ENCODE peak calls at places on chromosome 19, in seven cellular contexts. Z is fibroblast of lung; O is ovary; S is left lung; U is CD8-positive, alpha-beta T cell; K is right lobe of liver; D is left ventricle myocardium inferior. J is an unnamed sample. For H3K4me1, the result is how much of the 10 kb centered on the place peaks cover.

GRCh38 chr19:17779281-17779930 is 15.5 kb upstream of the B3GNT3 start:
- DNase-seq in S (peak), U (no peak), K (peak), O (peak), D (no peak), Z (peak), J (no peak)

GRCh38 chr19:35673121-35673804 is 6.9 kb downstream of the UPK1A start:
- DNase-seq in Z (peak), U (peak), S (no peak), D (peak), K (peak), O (no peak), J (no peak)

GRCh38 chr19:8459520-8460260 is 14.9 kb downstream of the HNRNPM start:
- DNase-seq in Z (peak), D (no peak), S (no peak), O (no peak), U (no peak), K (no peak), J (no peak)

GRCh38 chr19:15636026-15636425 is 4.7 kb upstream of the CYP4F3 start:
- DNase-seq in K (no peak), O (no peak), Z (no peak), S (no peak), D (no peak), U (no peak), J (no peak)

GRCh38 chr19:495440-496332 is 600 bp upstream of the MADCAM1 start:
- DNase-seq in S (no peak), D (no peak), U (peak), K (no peak), Z (peak), O (peak), J (no peak)

GRCh38 chr19:2728783-2729387 is 7.7 kb upstream of the DIRAS1 start:
- DNase-seq in D (no peak), O (no peak), Z (no peak), U (no peak), S (no peak), K (no peak), J (no peak)

GRCh38 chr19:823565-824121 is 1.9 kb upstream of the PLPPR3 start:
- DNase-seq in O (no peak), Z (no peak), S (no peak), U (no peak), K (no peak), D (no peak), J (no peak)

GRCh38 chr19:24074720-24075119 is 12.3 kb upstream of the ZNF254 start:
- DNase-seq in K (no peak), O (no peak), U (no peak), Z (peak), S (no peak), D (no peak), J (no peak)

GRCh38 chr19:53977429-53977990 is 13.9 kb upstream of the CACNG6 start:
- DNase-seq in S (peak), O (peak), K (peak), Z (peak), D (peak), U (peak), J (peak)

GRCh38 chr19:704447-704741 is 4.3 kb upstream of the PALM start:
- DNase-seq in O (no peak), D (no peak), S (no peak), K (no peak), U (no peak), Z (no peak), J (no peak)

GRCh38 chr19:3963458-3964255 is 7.2 kb downstream of the DAPK3 start:
- DNase-seq in K (no peak), S (no peak), O (peak), D (no peak), Z (no peak), U (no peak), J (no peak)

GRCh38 chr19:18568367-18568766 is 3.3 kb upstream of the UBA52 start:
- DNase-seq in Z (no peak), U (no peak), O (no peak), S (no peak), K (no peak), D (no peak), J (no peak)

GRCh38 chr19:52229524-52229923 is 39.7 kb downstream of the PPP2R1A start:
- DNase-seq in D (no peak), Z (no peak), S (no peak), O (no peak), U (no peak), K (no peak), J (no peak)

GRCh38 chr19:45115809-45116615 is 23.0 kb downstream of the PPP1R37 start:
- DNase-seq in S (no peak), K (no peak), D (no peak), O (no peak), Z (no peak), U (no peak), J (no peak)

GRCh38 chr19:12244370-12244769 is 50.3 kb downstream of the ZNF44 start:
- DNase-seq in Z (no peak), U (no peak), S (no peak), O (no peak), K (no peak), D (no peak), J (no peak)

GRCh38 chr19:45632468-45633196 is 6.6 kb downstream of the EML2 start:
- DNase-seq in D (peak), Z (peak), U (no peak), S (peak), K (peak), O (peak), J (peak)

GRCh38 chr19:3821857-3822364 is 35.7 kb upstream of the MATK start:
- DNase-seq in S (peak), K (peak), U (peak), O (no peak), Z (no peak), D (peak), J (peak)

GRCh38 chr19:11580665-11581418 is 3.4 kb upstream of the ACP5 start:
- DNase-seq in Z (no peak), U (no peak), O (no peak), D (no peak), S (no peak), K (no peak), J (no peak)

GRCh38 chr19:55016017-55016416 is 22.0 kb downstream of the GP6 start:
- DNase-seq in K (no peak), O (no peak), U (no peak), Z (no peak), D (no peak), S (no peak), J (no peak)

GRCh38 chr19:32676186-32676894 is 692 bp downstream of the RGS9BP start:
- DNase-seq in Z (no peak), O (no peak), S (no peak), U (no peak), D (no peak), K (no peak), J (no peak)

GRCh38 chr19:18306209-18306902 is 16.5 kb downstream of the LSM4 start:
- DNase-seq in K (no peak), D (no peak), U (no peak), Z (no peak), O (peak), S (no peak), J (no peak)

GRCh38 chr19:52351512-52351911 is 15.5 kb downstream of the ZNF610 start:
- DNase-seq in U (no peak), K (no peak), S (no peak), D (no peak), O (no peak), Z (no peak), J (peak)

GRCh38 chr19:39070888-39071287 is 13.3 kb upstream of the ACP7 start:
- DNase-seq in S (no peak), K (no peak), U (no peak), O (no peak), Z (peak), D (no peak), J (no peak)

GRCh38 chr19:31612873-31613272 is 263.6 kb upstream of the TSHZ3 start:
- DNase-seq in K (no peak), O (no peak), Z (no peak), U (no peak), S (no peak), D (no peak), J (no peak)

GRCh38 chr19:1566392-1567115 is 1.6 kb downstream of the MEX3D start:
- DNase-seq in O (peak), D (peak), U (no peak), Z (peak), S (peak), K (no peak), J (no peak)

GRCh38 chr19:53102701-53103140 is 501 bp downstream of the ZNF160 start:
- DNase-seq in D (peak), S (peak), K (peak), U (peak), Z (peak), O (peak), J (peak)

GRCh38 chr19:47106819-47107200 is 6.8 kb downstream of the ZC3H4 start:
- DNase-seq in Z (peak), U (no peak), S (no peak), O (no peak), K (no peak), D (no peak), J (no peak)
- H3K4me1 ChIP-seq in Z (under half), U (under half), S (half or more), O (under half), K (under half), D (half or more), J (under half)

GRCh38 chr19:40394816-40395210 is 4.8 kb upstream of the HIPK4 start:
- DNase-seq in K (no peak), O (no peak), D (no peak), U (no peak), S (no peak), Z (no peak), J (no peak)

GRCh38 chr19:40397568-40397906 is 7.6 kb upstream of the HIPK4 start:
- DNase-seq in S (no peak), K (no peak), Z (no peak), U (no peak), D (no peak), O (peak), J (no peak)

GRCh38 chr19:40393894-40394815 is 4.2 kb upstream of the HIPK4 start:
- DNase-seq in Z (no peak), S (no peak), O (no peak), D (no peak), U (no peak), K (no peak), J (no peak)

GRCh38 chr19:40396886-40397567 is 7.0 kb upstream of the HIPK4 start:
- DNase-seq in U (no peak), O (no peak), D (no peak), S (no peak), K (no peak), Z (no peak), J (no peak)

DNA sequence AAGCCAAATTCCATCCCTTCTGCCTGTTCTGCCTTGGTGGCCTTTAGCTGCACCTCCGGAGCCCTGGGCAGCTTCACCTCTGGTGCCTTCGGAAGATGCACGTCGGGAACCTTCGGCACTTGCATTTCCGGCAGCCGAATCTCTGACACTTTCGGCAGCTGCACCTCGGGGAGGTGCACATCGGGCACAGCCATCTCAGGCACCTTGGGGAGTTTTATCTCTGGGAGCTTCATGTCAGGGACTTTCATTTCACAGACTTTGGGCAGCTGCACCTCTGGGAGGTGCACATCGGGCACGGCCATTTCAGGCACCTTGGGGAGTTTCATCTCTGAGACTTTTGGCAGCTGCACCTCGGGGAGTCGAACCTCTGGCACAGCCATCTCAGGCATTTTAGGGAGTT is 6.0 kb upstream of the HIPK4 start:
- DNase-seq in Z (no peak), U (no peak), D (no peak), O (no peak), K (no peak), S (no peak), J (no peak)
- H3K4me1 ChIP-seq in Z (under half), U (under half), D (under half), O (under half), K (under half), S (under half), J (under half)

GRCh38 chr19:46977548-46977947 is 42.1 kb upstream of the NPAS1 start:
- DNase-seq in Z (no peak), D (no peak), K (no peak), S (no peak), O (no peak), U (no peak), J (no peak)

GRCh38 chr19:46978470-46978869 is 41.2 kb upstream of the NPAS1 start:
- DNase-seq in U (no peak), D (no peak), K (no peak), S (no peak), O (no peak), Z (no peak), J (no peak)

GRCh38 chr19:46979770-46980105 is 39.9 kb upstream of the NPAS1 start:
- DNase-seq in S (no peak), D (no peak), Z (no peak), K (no peak), O (no peak), U (no peak), J (no peak)

GRCh38 chr19:46980756-46981155 is 38.9 kb upstream of the NPAS1 start:
- DNase-seq in D (no peak), Z (no peak), O (no peak), K (no peak), U (no peak), S (no peak), J (no peak)

DNA sequence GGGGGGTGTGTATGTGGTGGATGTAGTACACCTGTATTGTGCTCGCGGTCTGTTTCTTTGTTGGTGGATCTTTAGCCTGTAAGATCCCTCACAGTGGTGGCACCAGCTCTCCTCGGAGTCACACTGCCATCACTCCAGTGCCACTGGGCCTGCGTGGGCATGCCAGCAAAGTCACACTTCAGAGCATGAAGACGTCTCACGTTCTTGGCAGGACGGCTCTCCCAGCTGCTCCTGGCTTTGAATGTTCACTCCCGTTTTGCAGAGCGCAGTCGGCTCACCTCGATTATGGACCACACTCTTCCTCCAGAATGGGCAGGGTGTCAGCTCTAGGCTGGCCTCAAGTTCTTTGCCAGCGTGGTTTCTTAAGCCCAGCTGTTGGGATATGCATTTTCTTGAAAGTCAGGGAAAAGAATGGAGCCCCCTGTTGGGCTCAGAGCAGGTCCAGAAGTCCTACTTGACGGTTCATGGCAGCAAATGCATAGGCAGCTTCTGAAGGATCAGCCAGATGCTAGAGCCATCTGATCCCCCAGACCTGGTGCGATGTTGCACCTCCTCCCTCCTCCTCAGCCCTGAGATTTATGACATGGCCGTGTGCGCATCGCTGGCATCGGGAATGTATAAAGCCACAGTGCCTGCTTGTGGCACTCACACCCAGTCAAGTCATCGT is 40.4 kb upstream of the NPAS1 start:
- DNase-seq in D (no peak), S (no peak), O (no peak), U (no peak), Z (no peak), K (no peak), J (no peak)
- H3K4me1 ChIP-seq in D (half or more), S (half or more), O (under half), U (under half), Z (under half), K (under half), J (under half)

GRCh38 chr19:29670255-29670654 is 5.0 kb downstream of the PLEKHF1 start:
- DNase-seq in D (no peak), K (no peak), S (no peak), U (no peak), Z (no peak), O (no peak), J (no peak)
- H3K4me1 ChIP-seq in D (half or more), K (under half), S (half or more), U (half or more), Z (under half), O (under half), J (half or more)

GRCh38 chr19:40804783-40805242 is 5.8 kb downstream of the EGLN2 start:
- DNase-seq in U (no peak), K (peak), D (no peak), S (no peak), Z (no peak), O (no peak), J (no peak)
- H3K4me1 ChIP-seq in U (half or more), K (under half), D (half or more), S (half or more), Z (under half), O (half or more), J (half or more)

GRCh38 chr19:16703677-16704076 is 16.0 kb upstream of the NWD1 start:
- DNase-seq in U (no peak), Z (no peak), O (no peak), K (no peak), S (no peak), D (no peak), J (no peak)

GRCh38 chr19:16702123-16702522 is 17.5 kb upstream of the NWD1 start:
- DNase-seq in K (peak), D (peak), O (no peak), Z (peak), U (no peak), S (no peak), J (no peak)

DNA sequence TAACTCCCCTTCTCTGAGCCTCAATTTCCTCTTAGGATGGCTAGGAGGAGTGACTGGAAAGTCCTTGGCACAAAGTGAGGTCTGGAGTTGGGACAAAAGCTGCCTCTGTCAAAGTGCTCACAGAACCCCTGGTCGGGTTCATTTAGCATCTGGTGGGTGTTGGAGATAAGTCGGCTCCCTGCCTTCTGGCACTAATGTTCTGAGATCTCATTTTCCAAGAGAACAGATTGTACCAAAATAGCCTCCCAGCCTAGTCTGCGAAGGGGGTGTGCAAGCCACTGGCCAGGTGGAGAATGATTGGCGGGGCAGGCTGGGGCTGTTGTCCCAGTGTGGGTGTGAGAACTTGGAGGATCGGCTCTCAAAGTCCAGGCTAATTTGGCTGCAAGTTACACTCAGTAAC is 20.7 kb upstream of the NWD1 start:
- DNase-seq in O (no peak), U (no peak), Z (no peak), K (no peak), S (no peak), D (peak), J (no peak)
- H3K4me1 ChIP-seq in O (under half), U (under half), Z (under half), K (under half), S (under half), D (under half), J (under half)

GRCh38 chr19:29674374-29675119 is 9.3 kb downstream of the PLEKHF1 start:
- DNase-seq in K (no peak), S (no peak), D (no peak), U (no peak), O (no peak), Z (no peak), J (no peak)
- H3K4me1 ChIP-seq in K (under half), S (half or more), D (half or more), U (half or more), O (under half), Z (under half), J (under half)